ENCODE peak calls at places on chromosomes 7 and 10, in ten cellular contexts. H is transverse colon, S is prostate gland, K is GM12892, R is endothelial cell of umbilical vein, V is spleen, X is GM12891, D is sigmoid colon, F is HCT116, W is HL-60. C is an unnamed sample.

GRCh38 chr10:15651175-15651574 is 68.5 kb downstream of the ITGA8 start:
- DNase-seq in H (no peak), S (no peak), K (no peak), R (no peak), V (no peak), X (no peak), D (no peak), F (no peak), W (no peak), C (no peak)

GRCh38 chr10:102819054-102819453 is 18.2 kb downstream of the CYP17A1 start:
- DNase-seq in H (peak; percentile 26), S (no peak), K (no peak), R (no peak), V (no peak), X (no peak), D (peak; percentile 82), F (no peak), W (peak; percentile 84), C (peak; percentile 74)

GRCh38 chr7:121369462-121369861 is 26.6 kb downstream of the FAM3C start:
- DNase-seq in H (no peak), S (no peak), K (no peak), R (peak; percentile 14), V (no peak), X (no peak), D (no peak), F (no peak), W (no peak), C (no peak)

GRCh38 chr10:14583252-14583651 is 191.4 kb downstream of the FAM107B start:
- DNase-seq in H (peak; percentile 72), S (no peak), K (peak; percentile 33), R (no peak), V (peak; percentile 88), X (no peak), D (no peak), F (no peak), W (no peak), C (no peak)

GRCh38 chr10:95464280-95464679 is 96.9 kb downstream of the SORBS1 start:
- DNase-seq in H (no peak), S (no peak), K (no peak), R (no peak), V (no peak), X (no peak), D (no peak), F (no peak), W (no peak), C (no peak)

GRCh38 chr7:8015095-8015745 is 46.6 kb downstream of the GLCCI1 start:
- DNase-seq in H (no peak), S (no peak), K (no peak), R (peak; percentile 38), V (no peak), X (no peak), D (no peak), F (no peak), W (no peak), C (no peak)

GRCh38 chr10:71963756-71964668 is at the start of gene CHST3:
- DNase-seq in H (peak; percentile 42), S (peak; percentile 41), K (no peak), R (peak; percentile 62), V (no peak), X (peak; percentile 48), D (peak; percentile 91), F (no peak), W (no peak), C (no peak)

GRCh38 chr7:149355390-149356048 is 93.5 kb downstream of the ZNF783 start:
- DNase-seq in H (no peak), S (peak; percentile 83), K (no peak), R (no peak), V (no peak), X (no peak), D (no peak), F (peak; percentile 70), W (no peak), C (no peak)

GRCh38 chr7:47458057-47458456 is 123.9 kb downstream of the TNS3 start:
- DNase-seq in H (peak; percentile 45), S (no peak), K (no peak), R (peak; percentile 68), V (no peak), X (no peak), D (no peak), F (no peak), W (no peak), C (no peak)

GRCh38 chr7:139482662-139483466 is 609 bp downstream of the KLRG2 start:
- DNase-seq in H (no peak), S (no peak), K (no peak), R (no peak), V (no peak), X (peak; percentile 54), D (no peak), F (no peak), W (peak; percentile 6), C (no peak)
- TF ChIP-seq POLR2AphosphoS5 in H (no peak), S (no peak), K (no peak), R (no peak), V (no peak), X (no peak), D (no peak), F (no peak), W (no peak), C (no peak)

DNA sequence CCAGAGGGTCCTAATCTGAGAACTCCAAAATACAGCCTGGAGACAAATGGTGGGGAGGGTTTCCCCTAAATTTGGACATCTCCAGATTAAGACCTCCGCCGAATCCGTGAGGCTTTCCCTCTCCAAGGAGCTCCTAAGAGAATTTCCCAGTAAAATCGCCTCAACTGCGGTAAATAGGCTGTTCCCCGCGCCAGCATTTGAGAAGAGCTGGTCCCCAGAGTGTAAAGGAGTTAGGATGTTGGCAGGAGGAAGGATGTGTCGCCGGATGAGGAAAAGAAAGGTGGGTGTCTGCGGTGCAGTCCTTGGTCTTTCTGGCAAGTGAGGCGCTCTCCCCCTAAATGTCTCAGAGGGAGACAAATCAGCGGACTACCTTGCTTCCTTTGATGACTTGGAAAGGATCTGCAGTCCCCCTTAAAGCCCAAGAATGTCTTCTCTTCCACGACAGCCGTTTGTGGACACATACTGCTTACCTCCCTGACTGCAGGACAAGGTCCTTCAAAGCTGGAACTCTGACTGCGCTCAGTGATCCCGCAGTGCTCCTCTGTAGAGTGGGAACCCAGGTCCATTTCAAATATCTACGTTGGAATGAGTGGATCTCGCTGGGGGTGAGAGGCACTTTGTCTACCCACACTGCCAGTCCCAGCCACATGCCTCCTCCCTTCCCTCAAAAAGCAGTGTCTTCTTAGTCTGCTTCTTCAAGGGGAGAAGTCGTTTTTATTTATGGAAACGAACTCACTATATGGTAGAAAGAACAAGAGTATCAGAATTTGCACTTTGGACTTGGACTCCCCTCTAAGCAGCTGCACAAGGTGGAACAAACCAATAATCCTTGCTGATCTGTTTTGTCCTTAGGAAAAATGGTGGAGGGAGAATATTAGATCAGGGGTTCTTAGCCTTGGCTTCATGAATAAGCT is 1.0 kb upstream of the DLG5 start:
- DNase-seq in H (no peak), S (no peak), K (no peak), R (peak; percentile 13), V (no peak), X (no peak), D (no peak), F (no peak), W (no peak), C (no peak)
- TF ChIP-seq POLR2AphosphoS5 in H (no peak), S (no peak), K (no peak), R (no peak), V (no peak), X (no peak), D (no peak), F (no peak), W (no peak), C (no peak)

GRCh38 chr7:151630349-151630748 is 110.7 kb upstream of the RHEB start:
- DNase-seq in H (no peak), S (no peak), K (no peak), R (no peak), V (no peak), X (no peak), D (no peak), F (no peak), W (no peak), C (no peak)

GRCh38 chr7:151632750-151633515 is 113.2 kb upstream of the RHEB start:
- DNase-seq in H (peak; percentile 66), S (peak; percentile 20), K (peak; percentile 40), R (peak; percentile 34), V (peak; percentile 93), X (peak; percentile 32), D (peak; percentile 73), F (no peak), W (peak; percentile 89), C (no peak)

GRCh38 chr7:151629873-151630272 is 110.2 kb upstream of the RHEB start:
- DNase-seq in H (no peak), S (no peak), K (no peak), R (no peak), V (no peak), X (no peak), D (no peak), F (no peak), W (no peak), C (no peak)

GRCh38 chr7:151631968-151632749 is 112.5 kb upstream of the RHEB start:
- DNase-seq in H (peak; percentile 92), S (peak; percentile 86), K (peak; percentile 64), R (peak; percentile 68), V (peak; percentile 98), X (peak; percentile 75), D (peak; percentile 87), F (no peak), W (peak; percentile 78), C (no peak)

DNA sequence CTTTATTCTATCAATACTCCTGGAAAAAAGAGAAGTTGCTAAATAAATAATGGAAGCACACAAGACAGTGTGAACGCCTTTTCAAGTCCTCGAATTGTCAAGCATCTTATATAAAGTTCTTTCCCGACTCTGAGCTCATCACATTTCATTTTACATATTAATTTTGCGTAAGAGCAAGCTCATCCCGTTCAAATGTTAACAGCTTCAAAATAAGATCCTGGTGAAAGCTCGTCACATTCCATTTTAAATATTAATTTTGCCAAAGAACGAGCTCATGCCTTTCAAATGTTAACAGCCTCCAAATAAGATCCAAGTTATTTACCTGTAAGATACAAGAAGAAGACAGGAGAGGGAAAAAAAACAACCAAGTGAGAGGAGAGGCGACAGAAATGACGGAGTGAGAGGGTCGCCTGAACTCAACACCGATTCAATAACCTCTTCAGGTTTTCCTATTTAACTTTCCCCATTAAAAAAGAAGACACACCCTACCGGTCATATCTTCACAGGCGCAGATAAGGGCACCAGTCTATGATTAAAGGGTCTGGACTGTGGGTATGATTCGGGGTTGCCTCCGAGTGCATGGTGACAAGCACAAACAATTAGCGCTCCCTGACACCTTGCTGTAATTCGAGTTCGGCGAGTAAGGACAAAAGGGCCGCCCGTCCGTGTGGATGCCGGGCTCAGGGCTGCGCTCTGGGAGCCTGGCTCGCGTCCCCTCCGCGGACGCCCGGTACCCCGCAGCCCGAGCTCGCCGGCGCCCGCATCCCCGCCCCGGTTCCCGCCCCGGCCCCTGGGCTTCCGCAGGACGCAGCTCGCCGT is 111.7 kb upstream of the RHEB start:
- DNase-seq in H (no peak), S (peak; percentile 14), K (no peak), R (peak; percentile 54), V (no peak), X (no peak), D (peak; percentile 73), F (no peak), W (peak; percentile 38), C (no peak)
- TF ChIP-seq POLR2AphosphoS5 in H (no peak), S (no peak), K (no peak), R (no peak), V (no peak), X (no peak), D (no peak), F (no peak), W (no peak), C (no peak)

DNA sequence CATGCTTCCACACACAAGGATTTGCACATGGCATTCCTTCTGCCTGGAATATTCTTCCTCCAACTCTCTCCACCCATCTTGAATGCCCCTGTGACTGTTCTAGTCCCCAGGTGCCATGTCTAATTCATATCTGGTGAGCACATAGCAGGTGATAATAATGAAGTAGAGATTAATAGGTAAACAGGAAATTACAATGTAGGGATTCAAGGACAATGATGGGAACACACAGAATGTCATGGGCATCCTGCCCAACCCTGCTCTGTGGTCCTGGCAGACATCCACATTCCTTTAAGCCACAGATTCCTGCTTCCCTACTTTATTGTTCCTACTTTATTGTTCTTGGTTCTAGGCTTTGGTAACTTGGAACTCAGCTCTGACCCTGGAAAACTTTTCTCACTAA is 115.8 kb downstream of the THSD7A start:
- DNase-seq in H (peak; percentile 8), S (no peak), K (no peak), R (peak; percentile 98), V (no peak), X (no peak), D (no peak), F (peak; percentile 16), W (no peak), C (no peak)
- TF ChIP-seq POLR2AphosphoS5 in H (no peak), S (no peak), K (no peak), R (peak; percentile 83), V (no peak), X (no peak), D (no peak), F (no peak), W (no peak), C (no peak)

C was measured in suprapubic skin.